ENCODE peak calls at places on chromosomes 11 and 22, in nine cellular contexts. Q is HS-5; L is stimulated activated CD4-positive, alpha-beta T cell treated with anti-CD3 and anti-CD28 coated beads, Interleukin-2, amount 100 ng/mL, for 48 hours; J is LoVo; O is T-helper 2 cell; E is renal cortical epithelial cell; A is stimulated activated CD8-positive, alpha-beta memory T cell treated with anti-CD3 and anti-CD28 coated beads, Interleukin-7, amount 100 ng/mL, for 1 hour; X is T1000; M is fibroblast of the conjunctiva. W is an unnamed sample.

GRCh38 chr11:72425053-72425980 is 9.0 kb downstream of the CLPB start:
- DNase-seq in Q (no peak), J (no peak), A (no peak), X (no peak), M (no peak), L (no peak), O (no peak), E (no peak), W (no peak)

GRCh38 chr11:67498544-67498972 is 6.6 kb downstream of the PITPNM1 start:
- DNase-seq in M (no peak), L (no peak), Q (no peak), A (no peak), J (no peak), E (no peak), O (no peak), X (no peak), W (no peak)

GRCh38 chr11:68942751-68943271 is 38.0 kb downstream of the MRGPRD start:
- DNase-seq in X (no peak), Q (no peak), E (no peak), L (no peak), M (no peak), A (no peak), O (no peak), J (no peak), W (peak; percentile 66)

GRCh38 chr22:42283288-42284229 is 13.1 kb upstream of the TCF20 start:
- DNase-seq in O (no peak), X (no peak), L (peak; percentile 17), J (no peak), E (no peak), Q (no peak), A (no peak), M (no peak), W (no peak)

GRCh38 chr11:117083011-117083940 is 15.0 kb downstream of the SIK3 start:
- DNase-seq in M (no peak), E (no peak), Q (no peak), O (no peak), X (no peak), J (no peak), A (no peak), L (no peak), W (no peak)

GRCh38 chr11:1122356-1123002 is 35.3 kb upstream of the MUC5AC start:
- DNase-seq in O (no peak), A (no peak), X (no peak), M (no peak), L (no peak), J (no peak), E (no peak), Q (no peak), W (no peak)

GRCh38 chr11:129946965-129947364 is 51.6 kb upstream of the NFRKB start:
- DNase-seq in L (no peak), M (no peak), X (no peak), O (no peak), Q (no peak), J (no peak), E (no peak), A (no peak), W (no peak)

GRCh38 chr11:64459016-64459415 is 100.1 kb downstream of the RPS6KA4 start:
- DNase-seq in A (no peak), J (no peak), Q (no peak), O (no peak), X (no peak), E (no peak), L (no peak), M (no peak), W (no peak)

GRCh38 chr11:113690619-113691569 is 15.2 kb downstream of the TMPRSS5 start:
- DNase-seq in L (peak; percentile 7), O (no peak), E (peak; percentile 76), M (peak; percentile 5), J (peak; percentile 91), X (peak; percentile 6), Q (no peak), A (no peak), W (peak; percentile 21)